ENCODE peak calls at places on chromosome 13, in eight cellular contexts. D is BE2C, I is fibroblast of the aortic adventitia, Z is transverse colon, N is lung, M is BJ, R is cardiac muscle cell, A is right lobe of liver. W is an unnamed sample.

GRCh38 chr13:59823495-59823894 is 340.2 kb downstream of the DIAPH3 start:
- DNase-seq in D (no peak), I (peak), Z (no peak), N (no peak), M (no peak), R (no peak), A (no peak), W (peak)

GRCh38 chr13:61531383-61532065 is 115.9 kb upstream of the PCDH20 start:
- DNase-seq in D (no peak), I (no peak), Z (no peak), N (no peak), M (no peak), R (no peak), A (no peak), W (no peak)

GRCh38 chr13:24187185-24187584 is 26.7 kb downstream of the SPATA13 start:
- DNase-seq in D (no peak), I (peak), Z (no peak), N (no peak), M (no peak), R (no peak), A (no peak), W (peak)

GRCh38 chr13:93932901-93933300 is 546.6 kb downstream of the DCT start:
- DNase-seq in D (no peak), I (no peak), Z (no peak), N (no peak), M (no peak), R (no peak), A (no peak), W (no peak)

GRCh38 chr13:113053376-113053775 is 52.2 kb upstream of the F7 start:
- DNase-seq in D (no peak), I (no peak), Z (no peak), N (no peak), M (no peak), R (no peak), A (no peak), W (no peak)

GRCh38 chr13:32153056-32153455 is 121.5 kb downstream of the FRY start:
- DNase-seq in D (no peak), I (peak), Z (no peak), N (no peak), M (no peak), R (no peak), A (no peak), W (peak)

GRCh38 chr13:43285891-43286602 is 262.7 kb downstream of the DNAJC15 start:
- DNase-seq in D (peak), I (peak), Z (no peak), N (no peak), M (no peak), R (no peak), A (no peak), W (no peak)

GRCh38 chr13:69980799-69981198 is 126.8 kb upstream of the ATXN8OS start:
- DNase-seq in D (no peak), I (no peak), Z (no peak), N (no peak), M (no peak), R (no peak), A (no peak), W (no peak)

GRCh38 chr13:36395280-36395679 is 37.0 kb upstream of the CCNA1 start:
- DNase-seq in D (no peak), I (peak), Z (no peak), N (no peak), M (peak), R (no peak), A (no peak), W (peak)

GRCh38 chr13:44132710-44133109 is 240.9 kb upstream of the SERP2 start:
- DNase-seq in D (no peak), I (peak), Z (peak), N (peak), M (no peak), R (no peak), A (peak), W (peak)

GRCh38 chr13:106919093-106919492 is 351.2 kb upstream of the ARGLU1 start:
- DNase-seq in D (no peak), I (no peak), Z (no peak), N (no peak), M (no peak), R (no peak), A (no peak), W (no peak)

GRCh38 chr13:99280166-99280565 is 22.0 kb upstream of the GPR18 start:
- DNase-seq in D (no peak), I (no peak), Z (peak), N (no peak), M (no peak), R (no peak), A (no peak), W (peak)

GRCh38 chr13:100490692-100491091 is 97.9 kb downstream of the GGACT start:
- DNase-seq in D (no peak), I (no peak), Z (no peak), N (peak), M (no peak), R (no peak), A (no peak), W (no peak)

GRCh38 chr13:80338781-80339577 is 1.9 kb downstream of the SPRY2 start:
- DNase-seq in D (peak), I (peak), Z (peak), N (peak), M (peak), R (peak), A (peak), W (peak)

GRCh38 chr13:110450941-110451340 is 110.6 kb downstream of the RAB20 start:
- DNase-seq in D (no peak), I (no peak), Z (no peak), N (no peak), M (no peak), R (no peak), A (no peak), W (no peak)

GRCh38 chr13:111898956-111899713 is 167.8 kb upstream of the SOX1 start:
- DNase-seq in D (no peak), I (no peak), Z (no peak), N (no peak), M (no peak), R (no peak), A (no peak), W (no peak)

GRCh38 chr13:80033286-80033685 is 307.6 kb downstream of the SPRY2 start:
- DNase-seq in D (no peak), I (no peak), Z (no peak), N (no peak), M (no peak), R (no peak), A (no peak), W (no peak)

GRCh38 chr13:42832341-42833153 is 51.2 kb downstream of the FAM216B start:
- DNase-seq in D (no peak), I (peak), Z (peak), N (no peak), M (peak), R (no peak), A (peak), W (peak)

GRCh38 chr13:62305758-62306157 is 890.1 kb upstream of the PCDH20 start:
- DNase-seq in D (no peak), I (no peak), Z (no peak), N (no peak), M (no peak), R (no peak), A (no peak), W (no peak)

GRCh38 chr13:27147530-27148170 is 24.0 kb downstream of the USP12 start:
- DNase-seq in D (no peak), I (no peak), Z (no peak), N (no peak), M (no peak), R (no peak), A (no peak), W (no peak)

GRCh38 chr13:43054803-43055802 is 31.7 kb downstream of the DNAJC15 start:
- DNase-seq in D (peak), I (peak), Z (no peak), N (no peak), M (no peak), R (peak), A (no peak), W (peak)

GRCh38 chr13:69010789-69011188 is 1096.8 kb upstream of the ATXN8OS start:
- DNase-seq in D (no peak), I (no peak), Z (no peak), N (no peak), M (no peak), R (no peak), A (no peak), W (no peak)

GRCh38 chr13:73544175-73544574 is 485.4 kb downstream of the KLF5 start:
- DNase-seq in D (no peak), I (no peak), Z (no peak), N (no peak), M (no peak), R (no peak), A (no peak), W (no peak)
- TF ChIP-seq CTCF in D (no peak), I (no peak), Z (no peak), N (no peak), M (no peak), R (no peak), A (no peak), W (no peak)

DNA sequence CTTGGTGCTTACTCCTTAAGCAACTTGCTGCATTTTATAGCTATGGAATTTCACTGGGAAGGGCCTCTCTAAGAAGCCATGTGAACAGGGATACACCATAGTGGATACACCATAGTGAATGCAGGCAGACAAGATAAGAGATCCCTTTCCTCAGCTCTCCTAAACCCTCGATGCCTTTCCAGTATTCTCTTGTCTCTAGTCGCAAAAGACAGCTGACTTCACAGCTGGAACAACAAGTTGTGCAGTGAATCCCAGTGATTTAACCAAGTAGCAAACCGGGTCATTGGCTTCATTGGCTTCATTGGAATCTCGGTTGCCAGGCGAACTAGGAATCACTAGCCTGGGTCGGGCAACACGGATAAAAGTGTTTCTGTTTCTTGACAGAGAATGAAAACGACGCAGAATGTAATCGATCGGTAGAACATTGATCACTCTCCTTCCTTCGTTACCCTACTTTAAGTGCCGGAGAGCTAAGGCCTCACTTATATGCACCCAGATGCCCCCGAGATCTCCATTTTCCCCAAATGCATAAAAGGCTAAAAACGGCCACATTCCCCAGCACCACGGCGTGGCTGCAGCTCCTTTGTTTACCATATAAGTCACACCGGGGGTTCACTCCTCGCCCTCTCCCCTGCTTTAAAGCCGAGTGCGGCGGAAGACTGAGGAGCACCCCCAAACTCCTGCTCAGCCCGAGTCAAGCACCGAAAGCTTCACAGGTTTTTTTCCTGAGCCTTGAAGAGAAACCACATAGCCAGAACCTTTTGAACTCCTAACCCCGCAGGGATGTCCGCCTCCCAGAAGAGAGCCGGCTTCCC is 674 bp downstream of the TRPC4 start:
- DNase-seq in D (no peak), I (peak), Z (no peak), N (no peak), M (no peak), R (peak), A (no peak), W (peak)
- H3K4me3 ChIP-seq in D (no peak), I (peak), Z (peak), N (peak), M (peak), R (peak), A (peak), W (peak)

DNA sequence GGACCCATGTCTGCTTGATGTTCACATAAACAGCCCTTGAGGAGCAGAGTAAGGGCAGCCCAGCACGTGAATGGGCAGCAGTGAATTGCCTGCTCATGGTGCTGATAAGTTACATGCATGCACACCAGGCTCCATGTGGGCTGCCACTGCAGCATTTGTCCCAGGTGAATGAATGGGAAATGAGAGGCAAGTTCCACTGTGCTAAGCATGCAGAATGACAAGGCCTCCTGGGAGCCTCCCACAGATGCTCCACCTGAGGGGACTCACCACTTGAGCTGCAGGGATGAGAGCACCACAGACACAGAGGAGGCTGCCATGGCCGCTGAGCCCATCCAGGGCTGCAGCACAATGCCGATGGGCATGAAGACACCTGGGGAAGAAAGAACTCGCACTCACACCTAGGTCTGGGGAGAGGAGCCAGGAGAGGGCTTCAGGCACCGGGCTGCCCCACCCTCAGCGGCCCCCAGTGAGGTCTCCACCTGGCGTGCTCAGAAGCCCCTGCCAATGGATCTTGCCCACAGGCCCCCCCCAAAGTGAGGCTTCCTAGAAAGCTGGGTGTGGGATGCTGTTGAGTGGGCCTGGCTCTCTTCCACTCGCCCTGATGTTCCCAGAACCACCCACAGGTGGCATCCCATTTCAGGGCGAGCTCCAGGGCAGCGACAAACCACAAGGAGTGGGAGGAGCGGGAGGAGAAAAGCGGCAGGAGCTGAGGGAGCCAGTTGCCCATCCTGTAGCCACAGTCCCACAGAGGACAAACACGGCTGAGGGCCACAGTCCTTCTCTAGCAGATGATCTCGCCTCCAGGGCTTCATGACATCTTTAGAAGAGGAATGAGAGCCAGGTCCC is 73.8 kb downstream of the CCDC70 start:
- DNase-seq in D (no peak), I (no peak), Z (peak), N (no peak), M (no peak), R (peak), A (no peak), W (peak)
- TF ChIP-seq CTCF in D (peak), I (no peak), Z (peak), N (no peak), M (peak), R (peak), A (peak), W (peak)

GRCh38 chr13:74290324-74290773 is 156.1 kb upstream of the KLF12 start:
- DNase-seq in D (peak), I (peak), Z (peak), N (no peak), M (no peak), R (peak), A (no peak), W (peak)

GRCh38 chr13:74289130-74289529 is 154.9 kb upstream of the KLF12 start:
- DNase-seq in D (no peak), I (no peak), Z (no peak), N (no peak), M (no peak), R (no peak), A (no peak), W (no peak)

GRCh38 chr13:74287672-74288169 is 153.5 kb upstream of the KLF12 start:
- DNase-seq in D (peak), I (peak), Z (peak), N (peak), M (no peak), R (peak), A (peak), W (peak)

GRCh38 chr13:74289861-74290260 is 155.7 kb upstream of the KLF12 start:
- DNase-seq in D (peak), I (no peak), Z (no peak), N (no peak), M (no peak), R (no peak), A (no peak), W (no peak)

GRCh38 chr13:74288361-74288911 is 154.2 kb upstream of the KLF12 start:
- DNase-seq in D (peak), I (no peak), Z (peak), N (no peak), M (no peak), R (peak), A (peak), W (no peak)
- H3K4me3 ChIP-seq in D (peak), I (peak), Z (peak), N (no peak), M (no peak), R (no peak), A (peak), W (no peak)

DNA sequence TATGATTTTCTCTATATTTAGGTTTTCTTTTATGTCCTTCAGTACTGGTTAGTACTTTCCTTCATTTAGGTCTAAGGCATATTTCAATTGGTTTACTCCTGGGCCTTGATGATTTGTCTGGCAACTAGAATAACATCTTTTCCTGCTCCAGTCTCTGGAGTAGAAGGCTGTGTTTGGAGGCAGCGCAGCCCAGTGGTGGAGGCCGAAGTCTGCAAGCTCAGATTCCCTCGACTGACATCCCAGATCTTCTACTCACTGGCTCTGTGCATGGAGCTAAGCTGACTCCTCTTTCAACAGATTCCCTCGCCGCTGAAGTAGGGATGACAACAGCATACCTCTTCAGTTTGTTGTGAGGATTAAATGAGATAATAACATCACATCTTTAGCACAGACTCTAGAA is 141.0 kb downstream of the RAP2A start:
- DNase-seq in D (peak), I (peak), Z (peak), N (no peak), M (no peak), R (peak), A (no peak), W (peak)
- TF ChIP-seq CTCF in D (peak), I (peak), Z (peak), N (no peak), M (peak), R (peak), A (peak), W (peak)

DNA sequence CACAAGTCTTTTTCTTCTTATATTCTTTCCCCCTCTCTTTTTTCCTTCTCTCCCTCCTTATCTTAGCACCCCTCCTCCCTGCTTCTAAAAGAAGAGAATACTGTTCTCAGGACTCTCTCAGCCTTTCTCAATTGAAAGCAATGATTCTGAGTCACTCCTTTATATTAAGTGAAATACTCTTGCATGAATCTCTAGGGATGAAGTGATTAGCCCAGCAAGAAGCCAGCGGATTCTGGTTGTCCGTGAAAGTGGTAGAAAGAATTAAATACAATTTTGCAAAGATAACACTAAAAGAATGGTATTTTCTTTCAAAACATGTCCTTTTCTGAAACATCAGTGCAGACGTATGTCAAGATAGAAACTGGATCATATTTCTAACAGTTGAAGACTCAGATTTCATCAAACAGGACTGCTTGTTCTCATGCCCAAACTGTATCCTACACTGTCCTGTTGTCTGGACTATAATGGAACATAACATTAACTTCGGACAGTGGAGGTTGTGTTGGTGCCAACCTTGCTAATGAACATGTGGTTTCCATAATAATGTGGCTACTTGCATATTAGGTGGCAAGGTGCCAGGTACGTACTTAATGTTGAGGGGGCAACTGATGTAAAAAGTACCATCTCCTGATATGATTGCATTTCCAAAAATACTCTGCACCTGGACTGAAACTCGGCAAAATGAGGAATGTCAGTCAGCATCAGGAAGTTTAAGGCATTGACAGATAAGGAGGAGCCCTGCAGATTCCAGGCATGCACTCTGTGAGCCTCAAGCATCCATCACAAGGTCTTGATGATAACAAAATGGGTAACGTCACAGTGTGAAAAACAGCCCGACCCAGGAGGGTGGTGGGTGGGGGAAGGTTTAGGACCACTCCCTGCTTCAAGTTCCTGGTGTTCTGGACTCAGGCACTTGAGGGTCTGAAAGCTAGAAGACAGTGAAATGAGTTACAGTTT is 357.2 kb downstream of the DLEU7 start:
- DNase-seq in D (peak), I (peak), Z (no peak), N (no peak), M (no peak), R (peak), A (no peak), W (no peak)
- H3K4me3 ChIP-seq in D (peak), I (peak), Z (no peak), N (no peak), M (no peak), R (no peak), A (no peak), W (no peak)

GRCh38 chr13:46286972-46287371 is 75.2 kb downstream of the LRRC63 start:
- DNase-seq in D (no peak), I (no peak), Z (no peak), N (no peak), M (no peak), R (no peak), A (no peak), W (no peak)

GRCh38 chr13:46289260-46289955 is 77.7 kb downstream of the LRRC63 start:
- DNase-seq in D (no peak), I (no peak), Z (no peak), N (no peak), M (no peak), R (no peak), A (no peak), W (peak)

DNA sequence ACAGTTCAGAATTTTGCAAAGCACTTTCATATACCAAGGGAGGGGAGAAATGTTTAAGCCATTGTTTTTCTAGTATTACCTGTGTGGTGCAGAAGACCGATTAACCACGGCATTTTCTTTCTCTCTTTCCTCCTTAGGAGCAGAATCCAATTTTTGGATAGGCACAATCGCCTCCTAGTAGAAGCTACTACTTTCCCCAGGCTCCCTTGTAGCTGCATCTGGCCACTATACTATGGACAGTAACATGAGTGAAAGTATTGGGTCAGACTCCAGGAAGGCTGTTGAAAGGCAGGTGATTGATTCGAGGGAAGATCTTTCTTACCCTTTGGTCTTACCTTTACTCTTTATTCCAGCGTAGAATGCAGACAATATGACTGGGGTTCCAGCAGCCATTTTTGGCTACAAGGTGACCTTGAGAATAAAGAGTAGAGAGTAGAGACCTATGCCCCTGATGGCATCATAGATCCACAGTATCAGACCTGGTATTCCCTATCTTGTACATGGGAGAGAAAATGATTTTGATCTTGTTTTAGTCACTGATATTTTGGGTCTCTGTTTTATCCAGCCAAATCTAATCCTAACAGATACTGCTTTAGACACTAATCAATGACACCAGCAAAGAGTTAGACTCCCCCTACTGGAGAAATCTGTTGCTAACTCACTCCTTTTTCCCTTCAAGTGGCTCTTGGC is 77.0 kb downstream of the LRRC63 start:
- DNase-seq in D (no peak), I (peak), Z (no peak), N (no peak), M (no peak), R (peak), A (no peak), W (peak)
- TF ChIP-seq CTCF in D (peak), I (peak), Z (peak), N (peak), M (peak), R (peak), A (peak), W (peak)

W was measured in fibroblast of villous mesenchyme.